ENCODE peak calls at places on chromosome 16, in seven cellular contexts. W, K, Q, C, N, Y and G are unnamed samples.

GRCh38 chr16:83301966-83302365 is 505.8 kb upstream of the HSBP1 start:
- DNase-seq in W (no peak), N (no peak), Y (no peak), Q (no peak), K (no peak), C (no peak), G (no peak)

GRCh38 chr16:87560428-87561199 is 41.7 kb upstream of the JPH3 start:
- DNase-seq in W (no peak), C (peak; percentile 47), N (peak; percentile 63), K (peak; percentile 93), Q (peak; percentile 85), Y (no peak), G (no peak)

GRCh38 chr16:29830774-29831173 is 10.5 kb downstream of the MVP start:
- DNase-seq in Y (no peak), N (no peak), Q (no peak), W (no peak), K (no peak), C (no peak), G (no peak)

GRCh38 chr16:3612510-3613466 is 1.4 kb upstream of the SLX4 start:
- DNase-seq in K (peak; percentile 47), Y (no peak), W (no peak), C (no peak), N (no peak), Q (no peak), G (no peak)

GRCh38 chr16:10338426-10338825 is 47.4 kb upstream of the ATF7IP2 start:
- DNase-seq in C (no peak), W (no peak), Q (peak; percentile 46), K (no peak), N (no peak), Y (no peak), G (no peak)

GRCh38 chr16:83706394-83706793 is 101.4 kb upstream of the HSBP1 start:
- DNase-seq in C (no peak), Q (no peak), W (no peak), K (no peak), N (no peak), Y (no peak), G (no peak)

GRCh38 chr16:50313596-50314483 is 47.5 kb downstream of the ADCY7 start:
- DNase-seq in N (no peak), W (peak; percentile 95), K (no peak), C (no peak), Q (no peak), Y (no peak), G (peak; percentile 21)

GRCh38 chr16:24539850-24540484 is 601 bp downstream of the RBBP6 start:
- DNase-seq in Q (no peak), Y (no peak), W (no peak), N (peak; percentile 25), K (peak; percentile 58), C (no peak), G (peak; percentile 25)

GRCh38 chr16:65372171-65372570 is 250.3 kb upstream of the CDH11 start:
- DNase-seq in W (no peak), N (no peak), C (no peak), Y (no peak), K (no peak), Q (no peak), G (no peak)

GRCh38 chr16:72952404-72953301 is 95.3 kb downstream of the ZFHX3 start:
- DNase-seq in Q (peak; percentile 57), N (no peak), W (no peak), C (no peak), K (no peak), Y (no peak), G (no peak)

GRCh38 chr16:47459603-47460002 is 1.3 kb downstream of the ITFG1 start:
- DNase-seq in C (no peak), Q (no peak), W (no peak), N (no peak), K (peak; percentile 23), Y (no peak), G (no peak)

GRCh38 chr16:24858219-24859041 is 12.7 kb downstream of the SLC5A11 start:
- DNase-seq in W (peak; percentile 72), Y (no peak), K (peak; percentile 67), Q (no peak), N (peak; percentile 47), C (no peak), G (no peak)

GRCh38 chr16:23482778-23483177 is 27.5 kb downstream of the GGA2 start:
- DNase-seq in Q (no peak), C (no peak), K (no peak), Y (no peak), N (no peak), W (no peak), G (no peak)

GRCh38 chr16:60727856-60728255 is 1308.4 kb downstream of the CDH8 start:
- DNase-seq in N (no peak), Q (no peak), W (no peak), K (no peak), Y (no peak), C (no peak), G (no peak)

GRCh38 chr16:47016700-47017133 is 43.2 kb upstream of the DNAJA2 start:
- DNase-seq in K (no peak), Q (no peak), W (no peak), N (peak; percentile 44), C (no peak), Y (peak; percentile 71), G (peak; percentile 37)

GRCh38 chr16:16014329-16015224 is 65.2 kb downstream of the ABCC1 start:
- DNase-seq in Y (no peak), W (peak; percentile 93), K (no peak), C (no peak), N (no peak), Q (no peak), G (no peak)

GRCh38 chr16:30758988-30759461 is 2.8 kb downstream of the CFAP119 start:
- DNase-seq in K (no peak), W (no peak), Q (no peak), N (no peak), C (no peak), Y (no peak), G (no peak)

GRCh38 chr16:24670623-24671454 is 58.6 kb upstream of the TNRC6A start:
- DNase-seq in Y (no peak), Q (peak; percentile 81), N (peak; percentile 50), W (no peak), K (no peak), C (no peak), G (no peak)

GRCh38 chr16:53456625-53457024 is 22.4 kb downstream of the RBL2 start:
- DNase-seq in K (no peak), Y (no peak), C (no peak), Q (no peak), N (no peak), W (no peak), G (no peak)

GRCh38 chr16:73183678-73184092 is 135.8 kb upstream of the ZFHX3 start:
- DNase-seq in N (no peak), W (no peak), Y (no peak), K (no peak), C (no peak), Q (peak; percentile 72), G (no peak)

GRCh38 chr16:70608516-70608915 is 37.8 kb upstream of the IL34 start:
- DNase-seq in Y (no peak), N (no peak), K (no peak), C (no peak), Q (no peak), W (no peak), G (no peak)

GRCh38 chr16:54817432-54817831 is 113.2 kb upstream of the IRX5 start:
- DNase-seq in Q (peak; percentile 22), Y (no peak), K (peak; percentile 10), N (no peak), W (peak; percentile 6), C (no peak), G (no peak)

GRCh38 chr16:69107311-69107962 is 2.0 kb downstream of the HAS3 start:
- DNase-seq in N (peak; percentile 26), K (no peak), C (no peak), Q (peak; percentile 46), W (no peak), Y (no peak), G (no peak)
- TF ChIP-seq POLR2AphosphoS5 in N (no peak), K (no peak), C (no peak), Q (no peak), W (no peak), Y (no peak), G (no peak)

DNA sequence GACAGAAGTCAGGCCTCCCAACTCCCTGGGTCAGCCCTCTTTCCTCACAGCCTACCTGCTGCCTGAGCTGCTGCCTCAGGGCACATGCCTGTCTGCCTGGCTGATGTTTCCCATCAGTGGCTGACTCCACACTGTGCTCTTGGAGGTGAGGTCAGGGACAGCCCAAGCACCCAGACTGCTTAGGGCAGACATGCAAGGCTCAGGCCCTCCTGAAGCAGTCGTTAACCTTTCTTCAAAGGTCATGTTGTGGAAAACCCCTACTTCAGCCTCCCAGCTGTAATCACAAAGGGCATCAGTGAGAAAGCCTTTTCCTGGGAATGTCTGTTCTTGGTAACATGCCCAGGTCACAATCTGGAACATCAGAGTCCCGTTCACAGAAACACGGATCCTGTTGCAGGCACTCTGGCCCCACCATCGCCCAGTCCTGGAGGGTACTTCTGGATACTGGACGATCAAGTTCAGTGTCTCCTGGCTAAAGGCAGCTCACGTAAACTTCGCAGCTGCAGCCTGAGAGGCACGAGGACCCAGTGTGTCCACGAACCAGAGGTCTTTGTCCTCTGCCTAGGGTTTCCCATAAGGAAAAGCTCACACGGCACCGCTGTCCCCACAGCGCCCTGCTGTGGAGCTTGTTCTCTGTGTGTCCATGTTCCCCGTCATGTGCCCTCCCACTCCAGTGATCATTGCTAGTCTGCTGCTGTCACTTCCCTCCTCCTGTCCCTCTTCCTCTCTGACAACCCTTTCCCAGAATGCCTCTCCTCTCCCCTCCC is 54.9 kb downstream of the GNAO1 start:
- DNase-seq in W (peak; percentile 18), C (peak; percentile 38), Y (no peak), K (peak; percentile 50), Q (peak; percentile 56), N (no peak), G (no peak)
- TF ChIP-seq TAF1 in W (no peak), C (no peak), Y (no peak), K (no peak), Q (no peak), N (no peak), G (no peak)

GRCh38 chr16:57802635-57803412 is 533 bp upstream of the KIFC3 start:
- DNase-seq in N (no peak), Y (no peak), C (no peak), W (peak; percentile 67), Q (peak; percentile 38), K (peak; percentile 69), G (no peak)
- TF ChIP-seq POLR2AphosphoS5 in N (no peak), Y (no peak), C (no peak), W (peak; percentile 42), Q (no peak), K (peak; percentile 23), G (no peak)

DNA sequence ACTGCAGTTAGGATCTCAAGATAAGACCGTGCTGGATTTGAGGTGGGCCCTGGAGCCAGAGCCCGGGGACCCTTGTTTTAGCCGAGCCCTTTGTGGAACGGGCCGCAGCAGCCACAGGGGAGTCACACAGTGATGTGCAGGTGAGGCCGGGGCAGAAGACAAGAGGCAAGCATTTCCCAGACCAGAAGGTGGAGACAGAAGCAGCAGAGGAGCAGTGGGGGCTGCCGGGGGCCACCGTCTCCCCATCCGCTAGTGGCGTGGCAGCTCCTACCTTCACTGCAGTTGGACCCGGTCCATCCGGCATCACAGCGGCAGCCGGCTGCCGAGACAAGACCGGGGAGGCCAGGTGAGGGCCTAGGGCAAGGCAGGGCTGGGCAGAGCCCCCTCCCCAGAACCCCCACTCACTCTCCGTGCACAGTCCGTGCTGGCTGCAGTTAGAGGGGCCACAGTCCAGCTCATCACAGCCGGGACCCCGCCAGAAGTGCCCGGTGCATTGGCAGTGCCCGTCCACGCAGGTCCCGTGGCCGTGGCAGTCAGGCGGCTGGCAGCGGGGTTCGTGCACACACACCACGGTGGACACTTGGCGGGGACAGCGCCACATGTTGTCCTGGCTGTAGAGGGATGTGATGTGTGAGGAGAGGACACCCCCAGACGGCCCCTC is 6.0 kb downstream of the NAGPA start:
- DNase-seq in Q (no peak), W (no peak), C (no peak), N (no peak), Y (no peak), K (no peak), G (no peak)
- TF ChIP-seq TAF1 in Q (no peak), W (no peak), C (no peak), N (no peak), Y (no peak), K (no peak), G (no peak)